ENCODE peak calls at places on chromosome 20, in ten cellular contexts. I is HCT116; X is NCI-H1105; C is HL-60; R is brain microvascular endothelial cell; B is AG04449; Y is glutamatergic neuron; N is activated T-cell treated with anti-CD3 and anti-CD28 coated beads for 4 hours; Q is CD8-positive, alpha-beta memory T cell; S is AG09319. W is an unnamed sample.

GRCh38 chr20:47872341-47872740 is 87.1 kb upstream of the SULF2 start:
- DNase-seq in Y (no peak), C (no peak), I (no peak), B (no peak), Q (no peak), N (no peak), X (no peak), S (no peak), R (no peak), W (no peak)

GRCh38 chr20:24992420-24993205 is at the start of gene APMAP:
- DNase-seq in S (peak; percentile 60), I (peak; percentile 77), X (peak; percentile 94), R (peak; percentile 83), B (peak; percentile 24), N (peak; percentile 98), Y (peak; percentile 98), C (peak; percentile 86), Q (peak; percentile 97), W (peak; percentile 69)

GRCh38 chr20:1806456-1806855 is 88.8 kb upstream of the SIRPA start:
- DNase-seq in Y (no peak), R (no peak), S (no peak), I (no peak), N (no peak), B (no peak), X (no peak), Q (no peak), C (no peak), W (no peak)

GRCh38 chr20:59094576-59094975 is 52.0 kb upstream of the PRELID3B start:
- DNase-seq in R (no peak), I (no peak), C (no peak), N (no peak), S (no peak), Y (no peak), X (no peak), Q (no peak), B (no peak), W (no peak)

GRCh38 chr20:5190444-5190843 is 63.6 kb downstream of the CDS2 start:
- DNase-seq in Q (no peak), B (no peak), R (no peak), S (no peak), N (no peak), I (no peak), C (no peak), Y (no peak), X (no peak), W (no peak)

GRCh38 chr20:46651091-46651962 is at the start of gene SLC13A3:
- DNase-seq in Y (peak; percentile 45), Q (no peak), X (no peak), R (no peak), S (no peak), B (no peak), C (no peak), I (no peak), N (no peak), W (no peak)

GRCh38 chr20:25247100-25247665 is 702 bp upstream of the PYGB start:
- DNase-seq in Q (peak; percentile 54), I (peak; percentile 37), N (no peak), S (no peak), R (peak; percentile 59), B (no peak), C (no peak), Y (peak; percentile 71), X (peak; percentile 43), W (no peak)

GRCh38 chr20:53255102-53255710 is 283.0 kb downstream of the TSHZ2 start:
- DNase-seq in C (no peak), Q (no peak), B (no peak), X (no peak), Y (no peak), R (no peak), I (no peak), N (no peak), S (no peak), W (no peak)

GRCh38 chr20:4805663-4806449 is 84.1 kb downstream of the PRND start:
- DNase-seq in R (no peak), N (no peak), B (no peak), I (no peak), S (no peak), Q (no peak), C (no peak), Y (no peak), X (no peak), W (no peak)

GRCh38 chr20:39264506-39265172 is 302.5 kb downstream of the DHX35 start:
- DNase-seq in B (peak; percentile 19), I (peak; percentile 60), Y (peak; percentile 79), Q (no peak), R (peak; percentile 72), N (no peak), X (peak; percentile 40), C (peak; percentile 36), S (peak; percentile 35), W (peak; percentile 36)

GRCh38 chr20:14744723-14745122 is 407.3 kb upstream of the FLRT3 start:
- DNase-seq in I (no peak), B (no peak), S (no peak), Y (no peak), Q (no peak), N (no peak), X (no peak), C (no peak), R (no peak), W (no peak)

GRCh38 chr20:44946266-44946852 is 13.8 kb downstream of the TOMM34 start:
- DNase-seq in B (no peak), C (no peak), Y (no peak), X (no peak), Q (no peak), N (no peak), I (no peak), R (no peak), S (no peak), W (no peak)

GRCh38 chr20:29427201-29428060 is 1830.0 kb upstream of the DEFB115 start:
- DNase-seq in Y (no peak), X (no peak), Q (no peak), C (no peak), B (no peak), N (no peak), S (no peak), R (no peak), I (no peak), W (no peak)

GRCh38 chr20:62685781-62686555 is 22.7 kb upstream of the NTSR1 start:
- DNase-seq in Y (peak; percentile 60), C (peak; percentile 74), S (no peak), X (peak; percentile 78), R (no peak), Q (no peak), N (no peak), B (no peak), I (no peak), W (no peak)

GRCh38 chr20:10125757-10126156 is 91.0 kb downstream of the ANKEF1 start:
- DNase-seq in Q (no peak), B (no peak), I (no peak), C (no peak), Y (no peak), S (no peak), X (no peak), R (no peak), N (no peak), W (no peak)

GRCh38 chr20:25056601-25057233 is 1.2 kb downstream of the ACSS1 start:
- DNase-seq in Q (no peak), Y (no peak), N (no peak), C (no peak), X (no peak), S (no peak), B (no peak), R (no peak), I (no peak), W (no peak)

GRCh38 chr20:36754656-36755222 is 8.8 kb upstream of the NDRG3 start:
- DNase-seq in Q (peak; percentile 61), C (no peak), N (peak; percentile 20), B (peak; percentile 10), Y (peak; percentile 47), R (peak; percentile 53), X (peak; percentile 38), I (peak; percentile 37), S (peak; percentile 47), W (peak; percentile 55)

GRCh38 chr20:33054381-33054780 is 678 bp downstream of the BPIFB3 start:
- DNase-seq in Q (no peak), I (no peak), Y (no peak), C (no peak), R (no peak), X (no peak), S (no peak), N (no peak), B (no peak), W (no peak)

GRCh38 chr20:54622338-54623280 is 147.2 kb downstream of the DOK5 start:
- DNase-seq in Y (no peak), Q (no peak), N (no peak), S (no peak), X (no peak), C (no peak), I (no peak), B (peak; percentile 23), R (peak; percentile 4), W (no peak)

GRCh38 chr20:8020314-8021079 is 936 bp upstream of the TMX4 start:
- DNase-seq in S (no peak), I (no peak), X (peak; percentile 49), B (no peak), Q (peak; percentile 56), N (no peak), C (peak; percentile 39), R (no peak), Y (no peak), W (no peak)

GRCh38 chr20:21710863-21711431 is 5.5 kb downstream of the PAX1 start:
- DNase-seq in B (no peak), N (no peak), C (no peak), Q (no peak), R (no peak), Y (no peak), I (no peak), S (no peak), X (no peak), W (no peak)